ENCODE peak calls at places on chromosomes 5 and 9, in six cellular contexts. Q, L, I, Y, N and D are unnamed samples.

GRCh38 chr5:179229331-179229761 is 115.9 kb downstream of the ADAMTS2 start:
- DNase-seq in Q (no peak), L (no peak), I (no peak), Y (no peak), N (no peak), D (no peak)

GRCh38 chr9:106691629-106692028 is 171.3 kb upstream of the ZNF462 start:
- DNase-seq in Q (no peak), L (no peak), I (no peak), Y (no peak), N (no peak), D (no peak)

GRCh38 chr9:86909388-86909787 is 37.9 kb downstream of the GAS1 start:
- DNase-seq in Q (no peak), L (no peak), I (no peak), Y (no peak), N (no peak), D (no peak)

GRCh38 chr9:89678394-89679005 is 73.7 kb downstream of the GADD45G start:
- DNase-seq in Q (no peak), L (peak; percentile 36), I (no peak), Y (no peak), N (no peak), D (no peak)

GRCh38 chr9:982660-983240 is 6.3 kb downstream of the DMRT3 start:
- DNase-seq in Q (no peak), L (no peak), I (no peak), Y (no peak), N (no peak), D (no peak)

GRCh38 chr9:101737705-101738565 is 512 bp downstream of the GRIN3A start:
- DNase-seq in Q (no peak), L (no peak), I (no peak), Y (no peak), N (no peak), D (no peak)

GRCh38 chr5:11128021-11128420 is 367.0 kb upstream of the DAP start:
- DNase-seq in Q (no peak), L (peak; percentile 88), I (no peak), Y (no peak), N (no peak), D (no peak)

GRCh38 chr5:39195198-39195826 is 24.1 kb downstream of the FYB1 start:
- DNase-seq in Q (no peak), L (no peak), I (no peak), Y (no peak), N (no peak), D (no peak)

GRCh38 chr5:171425596-171426244 is 6.3 kb downstream of the FGF18 start:
- DNase-seq in Q (no peak), L (no peak), I (no peak), Y (no peak), N (no peak), D (no peak)

GRCh38 chr9:14271078-14271673 is 42.8 kb downstream of the NFIB start:
- DNase-seq in Q (no peak), L (peak; percentile 70), I (peak; percentile 6), Y (no peak), N (no peak), D (no peak)

GRCh38 chr5:9483251-9483650 is 62.6 kb downstream of the SEMA5A start:
- DNase-seq in Q (no peak), L (no peak), I (no peak), Y (no peak), N (no peak), D (no peak)

GRCh38 chr5:100232730-100233129 is 302.4 kb upstream of the FAM174A start:
- DNase-seq in Q (no peak), L (peak; percentile 17), I (no peak), Y (no peak), N (no peak), D (no peak)

GRCh38 chr9:125632321-125633115 is 74.5 kb downstream of the MAPKAP1 start:
- DNase-seq in Q (no peak), L (no peak), I (peak; percentile 20), Y (no peak), N (no peak), D (peak; percentile 34)

GRCh38 chr5:149807614-149808013 is 77.5 kb downstream of the PPARGC1B start:
- DNase-seq in Q (no peak), L (no peak), I (no peak), Y (no peak), N (no peak), D (no peak)

GRCh38 chr9:134525841-134526797 is 115.5 kb upstream of the COL5A1 start:
- DNase-seq in Q (no peak), L (no peak), I (no peak), Y (no peak), N (no peak), D (no peak)

GRCh38 chr5:172506921-172507320 is 52.6 kb upstream of the SH3PXD2B start:
- DNase-seq in Q (no peak), L (no peak), I (no peak), Y (no peak), N (no peak), D (no peak)

GRCh38 chr9:135038331-135038730 is 49.1 kb upstream of the OLFM1 start:
- DNase-seq in Q (no peak), L (no peak), I (no peak), Y (no peak), N (no peak), D (no peak)

GRCh38 chr9:94554439-94555331 is at the start of gene PCAT7:
- DNase-seq in Q (no peak), L (peak; percentile 68), I (peak; percentile 75), Y (no peak), N (no peak), D (peak; percentile 20)

GRCh38 chr9:16867571-16868311 is 2.7 kb downstream of the BNC2 start:
- DNase-seq in Q (peak; percentile 4), L (no peak), I (no peak), Y (no peak), N (no peak), D (no peak)

GRCh38 chr9:34254141-34254913 is 74.7 kb downstream of the KIF24 start:
- DNase-seq in Q (no peak), L (no peak), I (no peak), Y (no peak), N (no peak), D (peak; percentile 80)

GRCh38 chr5:148443998-148444397 is 60.2 kb downstream of the FBXO38 start:
- DNase-seq in Q (no peak), L (peak; percentile 49), I (peak; percentile 48), Y (peak; percentile 28), N (peak; percentile 40), D (no peak)

GRCh38 chr5:132764051-132764450 is 13.0 kb downstream of the SEPTIN8 start:
- DNase-seq in Q (no peak), L (no peak), I (no peak), Y (no peak), N (no peak), D (no peak)

GRCh38 chr5:100797863-100798262 is 105.2 kb downstream of the ST8SIA4 start:
- DNase-seq in Q (no peak), L (no peak), I (no peak), Y (no peak), N (no peak), D (peak; percentile 55)

GRCh38 chr9:99606955-99607354 is 214.7 kb upstream of the NR4A3 start:
- DNase-seq in Q (no peak), L (no peak), I (no peak), Y (no peak), N (no peak), D (no peak)

GRCh38 chr5:136025900-136026299 is 2.9 kb upstream of the TGFBI start:
- DNase-seq in Q (no peak), L (no peak), I (no peak), Y (no peak), N (no peak), D (no peak)

GRCh38 chr5:114206640-114207039 is 155.2 kb upstream of the KCNN2 start:
- DNase-seq in Q (no peak), L (no peak), I (no peak), Y (no peak), N (no peak), D (no peak)

GRCh38 chr5:2741946-2742345 is 9.5 kb downstream of the IRX2 start:
- DNase-seq in Q (no peak), L (no peak), I (no peak), Y (no peak), N (no peak), D (no peak)

GRCh38 chr9:132651259-132651658 is 18.5 kb downstream of the DDX31 start:
- DNase-seq in Q (no peak), L (peak; percentile 23), I (no peak), Y (no peak), N (no peak), D (no peak)

GRCh38 chr5:141001854-141002666 is 35.8 kb downstream of the PCDHAC2 start:
- DNase-seq in Q (peak; percentile 10), L (no peak), I (no peak), Y (no peak), N (no peak), D (no peak)

GRCh38 chr5:58923355-58923754 is 340.5 kb downstream of the RAB3C start:
- DNase-seq in Q (no peak), L (no peak), I (no peak), Y (no peak), N (no peak), D (no peak)

GRCh38 chr5:149731617-149732400 is 1.7 kb downstream of the PPARGC1B start:
- DNase-seq in Q (peak; percentile 47), L (no peak), I (peak; percentile 90), Y (peak; percentile 64), N (peak; percentile 73), D (no peak)

GRCh38 chr5:128844354-128844923 is 120.8 kb upstream of the SLC27A6 start:
- DNase-seq in Q (no peak), L (peak; percentile 32), I (no peak), Y (no peak), N (no peak), D (no peak)

GRCh38 chr5:180212363-180213255 is 3.6 kb upstream of the RASGEF1C start:
- DNase-seq in Q (no peak), L (no peak), I (no peak), Y (no peak), N (no peak), D (no peak)

GRCh38 chr9:137670391-137671195 is 51.8 kb downstream of the EHMT1 start:
- DNase-seq in Q (no peak), L (no peak), I (peak; percentile 80), Y (no peak), N (no peak), D (no peak)